ENCODE peak calls at places on chromosome 2, in six cellular contexts. One of them, this sample, is unnamed.

GRCh38 chr2:150856596-150857281 is 369.3 kb upstream of the RND3 start:
- DNase-seq in endothelial cell of umbilical vein: no peak
- DNase-seq in GM12878: no peak
- DNase-seq in GM23338: no peak
- DNase-seq in HepG2: no peak
- DNase-seq in H1: no peak
- DNase-seq in this sample: no peak

GRCh38 chr2:139969301-139969700 is 1189.1 kb upstream of the NXPH2 start:
- DNase-seq in endothelial cell of umbilical vein: no peak
- DNase-seq in GM12878: no peak
- DNase-seq in GM23338: no peak
- DNase-seq in HepG2: no peak
- DNase-seq in H1: no peak
- DNase-seq in this sample: no peak

GRCh38 chr2:200039847-200040246 is 84.5 kb downstream of the MAIP1 start:
- DNase-seq in endothelial cell of umbilical vein: no peak
- DNase-seq in GM12878: no peak
- DNase-seq in GM23338: no peak
- DNase-seq in HepG2: no peak
- DNase-seq in H1: no peak
- DNase-seq in this sample: no peak

GRCh38 chr2:39008663-39009062 is 112.2 kb downstream of the SOS1 start:
- DNase-seq in endothelial cell of umbilical vein: peak; percentile 17
- DNase-seq in GM12878: no peak
- DNase-seq in GM23338: no peak
- DNase-seq in HepG2: no peak
- DNase-seq in H1: no peak
- DNase-seq in this sample: no peak

GRCh38 chr2:43125090-43125998 is 101.1 kb downstream of the ZFP36L2 start:
- DNase-seq in endothelial cell of umbilical vein: no peak
- DNase-seq in GM12878: no peak
- DNase-seq in GM23338: no peak
- DNase-seq in HepG2: no peak
- DNase-seq in H1: no peak
- DNase-seq in this sample: no peak

GRCh38 chr2:44731505-44731904 is 210.0 kb upstream of the SIX3 start:
- DNase-seq in endothelial cell of umbilical vein: no peak
- DNase-seq in GM12878: peak; percentile 58
- DNase-seq in GM23338: no peak
- DNase-seq in HepG2: no peak
- DNase-seq in H1: no peak
- DNase-seq in this sample: no peak

GRCh38 chr2:224142397-224143312 is 103.6 kb upstream of the SERPINE2 start:
- DNase-seq in endothelial cell of umbilical vein: peak; percentile 89
- DNase-seq in GM12878: no peak
- DNase-seq in GM23338: no peak
- DNase-seq in HepG2: no peak
- DNase-seq in H1: no peak
- DNase-seq in this sample: no peak

GRCh38 chr2:191713837-191714236 is 35.9 kb downstream of the NABP1 start:
- DNase-seq in endothelial cell of umbilical vein: no peak
- DNase-seq in GM12878: no peak
- DNase-seq in GM23338: peak; percentile 41
- DNase-seq in HepG2: peak; percentile 24
- DNase-seq in H1: no peak
- DNase-seq in this sample: peak; percentile 23

GRCh38 chr2:182360012-182360662 is 66.7 kb downstream of the PDE1A start:
- DNase-seq in endothelial cell of umbilical vein: no peak
- DNase-seq in GM12878: no peak
- DNase-seq in GM23338: no peak
- DNase-seq in HepG2: no peak
- DNase-seq in H1: no peak
- DNase-seq in this sample: no peak

GRCh38 chr2:119549236-119549635 is 5.0 kb downstream of the CFAP221 start:
- DNase-seq in endothelial cell of umbilical vein: no peak
- DNase-seq in GM12878: no peak
- DNase-seq in GM23338: no peak
- DNase-seq in HepG2: no peak
- DNase-seq in H1: no peak
- DNase-seq in this sample: no peak

GRCh38 chr2:9212661-9213411 is 6.2 kb downstream of the ASAP2 start:
- DNase-seq in endothelial cell of umbilical vein: peak; percentile 56
- DNase-seq in GM12878: no peak
- DNase-seq in GM23338: no peak
- DNase-seq in HepG2: no peak
- DNase-seq in H1: peak; percentile 36
- DNase-seq in this sample: no peak

GRCh38 chr2:143907801-143908200 is 612.1 kb downstream of the ZEB2 start:
- DNase-seq in endothelial cell of umbilical vein: no peak
- DNase-seq in GM12878: no peak
- DNase-seq in GM23338: no peak
- DNase-seq in HepG2: no peak
- DNase-seq in H1: no peak
- DNase-seq in this sample: no peak

GRCh38 chr2:39379643-39380524 is 57.2 kb downstream of the MAP4K3 start:
- DNase-seq in endothelial cell of umbilical vein: peak; percentile 69
- DNase-seq in GM12878: peak; percentile 31
- DNase-seq in GM23338: peak; percentile 52
- DNase-seq in HepG2: peak; percentile 59
- DNase-seq in H1: no peak
- DNase-seq in this sample: peak; percentile 12

GRCh38 chr2:80001704-80002103 is 302.8 kb downstream of the LRRTM1 start:
- DNase-seq in endothelial cell of umbilical vein: no peak
- DNase-seq in GM12878: no peak
- DNase-seq in GM23338: no peak
- DNase-seq in HepG2: no peak
- DNase-seq in H1: no peak
- DNase-seq in this sample: no peak

GRCh38 chr2:217527586-217528202 is 475.1 kb downstream of the TNS1 start:
- DNase-seq in endothelial cell of umbilical vein: no peak
- DNase-seq in GM12878: no peak
- DNase-seq in GM23338: no peak
- DNase-seq in HepG2: no peak
- DNase-seq in H1: no peak
- DNase-seq in this sample: no peak

GRCh38 chr2:18559531-18559930 is 922 bp downstream of the RDH14 start:
- DNase-seq in endothelial cell of umbilical vein: no peak
- DNase-seq in GM12878: no peak
- DNase-seq in GM23338: no peak
- DNase-seq in HepG2: peak; percentile 5
- DNase-seq in H1: no peak
- DNase-seq in this sample: no peak

GRCh38 chr2:238570391-238570790 is 143.7 kb downstream of the ASB1 start:
- DNase-seq in endothelial cell of umbilical vein: no peak
- DNase-seq in GM12878: no peak
- DNase-seq in GM23338: no peak
- DNase-seq in HepG2: no peak
- DNase-seq in H1: no peak
- DNase-seq in this sample: no peak

GRCh38 chr2:28332696-28333095 is 60.0 kb upstream of the FOSL2 start:
- DNase-seq in endothelial cell of umbilical vein: no peak
- DNase-seq in GM12878: no peak
- DNase-seq in GM23338: no peak
- DNase-seq in HepG2: no peak
- DNase-seq in H1: no peak
- DNase-seq in this sample: no peak

GRCh38 chr2:241788572-241788971 is 11.9 kb downstream of the GAL3ST2 start:
- DNase-seq in endothelial cell of umbilical vein: no peak
- DNase-seq in GM12878: peak; percentile 74
- DNase-seq in GM23338: no peak
- DNase-seq in HepG2: no peak
- DNase-seq in H1: no peak
- DNase-seq in this sample: peak; percentile 31

GRCh38 chr2:10271946-10272345 is 30.8 kb upstream of the HPCAL1 start:
- DNase-seq in endothelial cell of umbilical vein: no peak
- DNase-seq in GM12878: no peak
- DNase-seq in GM23338: no peak
- DNase-seq in HepG2: peak; percentile 39
- DNase-seq in H1: no peak
- DNase-seq in this sample: no peak

GRCh38 chr2:45652090-45653050 is 895 bp downstream of the PRKCE start:
- DNase-seq in endothelial cell of umbilical vein: peak; percentile 64
- DNase-seq in GM12878: no peak
- DNase-seq in GM23338: peak; percentile 46
- DNase-seq in HepG2: no peak
- DNase-seq in H1: peak; percentile 62
- DNase-seq in this sample: no peak

GRCh38 chr2:95352291-95353054 is 50.0 kb upstream of the FAHD2A start:
- DNase-seq in endothelial cell of umbilical vein: no peak
- DNase-seq in GM12878: no peak
- DNase-seq in GM23338: no peak
- DNase-seq in HepG2: no peak
- DNase-seq in H1: peak; percentile 20
- DNase-seq in this sample: no peak

GRCh38 chr2:218865999-218866398 is 6.4 kb downstream of the WNT6 start:
- DNase-seq in endothelial cell of umbilical vein: no peak
- DNase-seq in GM12878: no peak
- DNase-seq in GM23338: no peak
- DNase-seq in HepG2: no peak
- DNase-seq in H1: no peak
- DNase-seq in this sample: no peak

GRCh38 chr2:217839073-217839749 is 163.6 kb downstream of the TNS1 start:
- DNase-seq in endothelial cell of umbilical vein: no peak
- DNase-seq in GM12878: no peak
- DNase-seq in GM23338: no peak
- DNase-seq in HepG2: no peak
- DNase-seq in H1: no peak
- DNase-seq in this sample: no peak

GRCh38 chr2:169363027-169363569 is 764 bp upstream of the LRP2 start:
- DNase-seq in endothelial cell of umbilical vein: peak; percentile 21
- DNase-seq in GM12878: no peak
- DNase-seq in GM23338: peak; percentile 38
- DNase-seq in HepG2: no peak
- DNase-seq in H1: no peak
- DNase-seq in this sample: no peak
- TF ChIP-seq EZH2 in endothelial cell of umbilical vein: no peak
- TF ChIP-seq EZH2 in GM12878: peak; percentile 21
- TF ChIP-seq EZH2 in GM23338: no peak
- TF ChIP-seq EZH2 in HepG2: no peak
- TF ChIP-seq EZH2 in H1: peak; percentile 13
- TF ChIP-seq EZH2 in this sample: no peak

GRCh38 chr2:109270758-109271305 is 141.8 kb downstream of the SH3RF3 start:
- DNase-seq in endothelial cell of umbilical vein: no peak
- DNase-seq in GM12878: no peak
- DNase-seq in GM23338: no peak
- DNase-seq in HepG2: no peak
- DNase-seq in H1: no peak
- DNase-seq in this sample: no peak

GRCh38 chr2:109269956-109270757 is 141.2 kb downstream of the SH3RF3 start:
- DNase-seq in endothelial cell of umbilical vein: no peak
- DNase-seq in GM12878: no peak
- DNase-seq in GM23338: no peak
- DNase-seq in HepG2: no peak
- DNase-seq in H1: no peak
- DNase-seq in this sample: no peak

GRCh38 chr2:109275120-109276040 is 146.4 kb downstream of the SH3RF3 start:
- DNase-seq in endothelial cell of umbilical vein: peak; percentile 83
- DNase-seq in GM12878: no peak
- DNase-seq in GM23338: no peak
- DNase-seq in HepG2: no peak
- DNase-seq in H1: no peak
- DNase-seq in this sample: no peak

GRCh38 chr2:109271920-109272319 is 142.9 kb downstream of the SH3RF3 start:
- DNase-seq in endothelial cell of umbilical vein: no peak
- DNase-seq in GM12878: no peak
- DNase-seq in GM23338: no peak
- DNase-seq in HepG2: no peak
- DNase-seq in H1: no peak
- DNase-seq in this sample: no peak

DNA sequence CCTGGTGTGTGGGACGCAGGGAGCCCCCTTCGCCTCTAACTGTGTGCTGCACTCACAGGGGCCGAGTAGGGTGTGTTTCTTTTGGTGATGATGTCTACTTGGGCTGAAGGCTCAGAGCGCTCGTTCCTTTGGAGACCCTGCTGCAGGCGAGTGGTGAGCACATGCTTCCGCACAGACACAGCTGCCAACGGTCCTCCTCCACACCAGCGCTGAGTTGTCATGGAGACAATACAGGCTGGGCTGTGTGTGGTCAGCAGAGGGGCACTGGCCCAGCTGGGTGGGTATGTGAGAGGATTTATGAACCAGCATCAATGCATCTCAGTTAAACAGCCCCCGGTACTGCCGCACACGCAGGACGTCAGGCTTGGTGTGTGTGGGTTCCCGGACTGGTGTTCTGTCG is 143.5 kb downstream of the SH3RF3 start:
- DNase-seq in endothelial cell of umbilical vein: no peak
- DNase-seq in GM12878: no peak
- DNase-seq in GM23338: no peak
- DNase-seq in HepG2: no peak
- DNase-seq in H1: no peak
- DNase-seq in this sample: no peak
- TF ChIP-seq POLR2AphosphoS5 in endothelial cell of umbilical vein: no peak
- TF ChIP-seq POLR2AphosphoS5 in GM12878: no peak
- TF ChIP-seq POLR2AphosphoS5 in GM23338: no peak
- TF ChIP-seq POLR2AphosphoS5 in HepG2: no peak
- TF ChIP-seq POLR2AphosphoS5 in H1: no peak
- TF ChIP-seq POLR2AphosphoS5 in this sample: no peak

GRCh38 chr2:231222318-231223000 is 24.0 kb downstream of the ARMC9 start:
- DNase-seq in endothelial cell of umbilical vein: peak; percentile 17
- DNase-seq in GM12878: peak; percentile 72
- DNase-seq in GM23338: no peak
- DNase-seq in HepG2: no peak
- DNase-seq in H1: no peak
- DNase-seq in this sample: no peak

GRCh38 chr2:231227309-231228162 is 29.1 kb downstream of the ARMC9 start:
- DNase-seq in endothelial cell of umbilical vein: peak; percentile 68
- DNase-seq in GM12878: peak; percentile 70
- DNase-seq in GM23338: peak; percentile 92
- DNase-seq in HepG2: peak; percentile 84
- DNase-seq in H1: no peak
- DNase-seq in this sample: peak; percentile 56

GRCh38 chr2:231223001-231223375 is 24.6 kb downstream of the ARMC9 start:
- DNase-seq in endothelial cell of umbilical vein: no peak
- DNase-seq in GM12878: no peak
- DNase-seq in GM23338: no peak
- DNase-seq in HepG2: no peak
- DNase-seq in H1: no peak
- DNase-seq in this sample: no peak

GRCh38 chr2:231221761-231222160 is 23.3 kb downstream of the ARMC9 start:
- DNase-seq in endothelial cell of umbilical vein: no peak
- DNase-seq in GM12878: no peak
- DNase-seq in GM23338: no peak
- DNase-seq in HepG2: no peak
- DNase-seq in H1: no peak
- DNase-seq in this sample: no peak

GRCh38 chr2:231223458-231223970 is 25.1 kb downstream of the ARMC9 start:
- DNase-seq in endothelial cell of umbilical vein: no peak
- DNase-seq in GM12878: no peak
- DNase-seq in GM23338: no peak
- DNase-seq in HepG2: no peak
- DNase-seq in H1: no peak
- DNase-seq in this sample: no peak
- TF ChIP-seq EZH2 in endothelial cell of umbilical vein: no peak
- TF ChIP-seq EZH2 in GM12878: no peak
- TF ChIP-seq EZH2 in GM23338: no peak
- TF ChIP-seq EZH2 in HepG2: no peak
- TF ChIP-seq EZH2 in H1: no peak
- TF ChIP-seq EZH2 in this sample: no peak

GRCh38 chr2:37648316-37649011 is 23.0 kb downstream of the CDC42EP3 start:
- DNase-seq in endothelial cell of umbilical vein: peak; percentile 80
- DNase-seq in GM12878: no peak
- DNase-seq in GM23338: no peak
- DNase-seq in HepG2: no peak
- DNase-seq in H1: no peak
- DNase-seq in this sample: no peak
- TF ChIP-seq POLR2AphosphoS5 in endothelial cell of umbilical vein: peak; percentile 90
- TF ChIP-seq POLR2AphosphoS5 in GM12878: no peak
- TF ChIP-seq POLR2AphosphoS5 in GM23338: no peak
- TF ChIP-seq POLR2AphosphoS5 in HepG2: no peak
- TF ChIP-seq POLR2AphosphoS5 in H1: no peak
- TF ChIP-seq POLR2AphosphoS5 in this sample: no peak

This sample was measured in HCT116.